ENCODE peak calls at places on chromosomes 12 and 14, in four cellular contexts. S is IMR-90, J is MM.1S, L is brain microvascular endothelial cell. O is an unnamed sample. For H3K27me3, the result is how much of the 10 kb centered on the place peaks cover.

GRCh38 chr14:32200368-32201195 is 1.3 kb upstream of the RNU6-7 start:
- DNase-seq in S (no peak), J (peak), L (no peak), O (no peak)

GRCh38 chr12:57164966-57165365 is 17.5 kb upstream of the LRP1-AS start:
- DNase-seq in L (peak), J (no peak), S (peak), O (no peak)

GRCh38 chr14:69708586-69709169 is 58.3 kb upstream of the SRSF5 start:
- DNase-seq in S (no peak), L (no peak), J (no peak), O (no peak)

GRCh38 chr12:126353604-126354003 is 1288.4 kb downstream of the AACS start:
- DNase-seq in S (no peak), L (no peak), J (no peak), O (no peak)

GRCh38 chr12:8698132-8698829 is 490 bp downstream of the RIMKLB start:
- DNase-seq in L (no peak), S (peak), J (no peak), O (no peak)

GRCh38 chr12:53187145-53187899 is 6.6 kb upstream of the CSAD start:
- DNase-seq in S (no peak), L (no peak), J (no peak), O (no peak)

GRCh38 chr14:36271939-36272907 is 48.2 kb downstream of the MBIP start:
- DNase-seq in S (peak), J (no peak), L (no peak), O (no peak)

GRCh38 chr12:100826323-100826722 is 31.7 kb downstream of the ANO4 start:
- DNase-seq in J (peak), L (peak), S (peak), O (no peak)

GRCh38 chr12:122206976-122207375 is 3.5 kb downstream of the B3GNT4 start:
- DNase-seq in S (no peak), J (no peak), L (no peak), O (no peak)

GRCh38 chr12:92122941-92123779 is 22.5 kb downstream of the BTG1 start:
- DNase-seq in S (no peak), L (no peak), J (peak), O (no peak)

GRCh38 chr12:100031821-100032220 is 47.1 kb upstream of the ANKS1B start:
- DNase-seq in L (no peak), J (no peak), S (no peak), O (no peak)

GRCh38 chr14:105853907-105854599 is 327.7 kb downstream of the TMEM121 start:
- DNase-seq in S (no peak), L (no peak), J (no peak), O (no peak)

GRCh38 chr12:53807322-53807721 is 55.5 kb upstream of the CISTR start:
- DNase-seq in L (no peak), J (no peak), S (no peak), O (no peak)

GRCh38 chr12:50387972-50388478 is 8.4 kb downstream of the FAM186A start:
- DNase-seq in L (no peak), S (no peak), J (no peak), O (no peak)

GRCh38 chr14:96482986-96483385 is 19.2 kb upstream of the PAPOLA start:
- DNase-seq in S (no peak), J (no peak), L (no peak), O (no peak)

GRCh38 chr12:9120487-9121184 is 4.9 kb upstream of the A2M start:
- DNase-seq in L (no peak), S (no peak), J (no peak), O (no peak)

GRCh38 chr14:29242755-29243340 is 476.3 kb downstream of the FOXG1 start:
- DNase-seq in J (no peak), L (no peak), S (peak), O (no peak)

GRCh38 chr12:105083551-105084105 is 630 bp downstream of the ALDH1L2 start:
- DNase-seq in L (peak), S (peak), J (peak), O (no peak)

GRCh38 chr14:98633380-98633779 is 638.6 kb downstream of the BCL11B start:
- DNase-seq in L (no peak), J (no peak), S (no peak), O (no peak)

GRCh38 chr12:57215668-57216013 is 953 bp upstream of the NXPH4 start:
- DNase-seq in S (peak), L (no peak), J (no peak), O (no peak)

GRCh38 chr12:55700255-55701018 is 7.3 kb downstream of the ITGA7 start:
- DNase-seq in S (peak), J (no peak), L (no peak), O (no peak)

GRCh38 chr12:102769323-102769916 is 147.6 kb downstream of the PAH start:
- DNase-seq in J (peak), S (peak), L (peak), O (no peak)

GRCh38 chr14:78902010-78902623 is 731.9 kb downstream of the NRXN3 start:
- DNase-seq in S (peak), L (peak), J (peak), O (no peak)

GRCh38 chr12:51419473-51420228 is 5.0 kb upstream of the SLC4A8 start:
- DNase-seq in S (no peak), J (no peak), L (no peak), O (no peak)

GRCh38 chr12:130222519-130223255 is 60.4 kb downstream of the FZD10 start:
- DNase-seq in L (no peak), J (no peak), S (no peak), O (no peak)

GRCh38 chr14:99686557-99687283 is 2.6 kb downstream of the CYP46A1 start:
- DNase-seq in S (no peak), L (no peak), J (no peak), O (no peak)

GRCh38 chr12:121033625-121034349 is 5.3 kb downstream of the OASL start:
- DNase-seq in J (no peak), S (no peak), L (no peak), O (peak)
- H3K27me3 ChIP-seq in J (under half), S (under half), L (under half), O (under half)

DNA sequence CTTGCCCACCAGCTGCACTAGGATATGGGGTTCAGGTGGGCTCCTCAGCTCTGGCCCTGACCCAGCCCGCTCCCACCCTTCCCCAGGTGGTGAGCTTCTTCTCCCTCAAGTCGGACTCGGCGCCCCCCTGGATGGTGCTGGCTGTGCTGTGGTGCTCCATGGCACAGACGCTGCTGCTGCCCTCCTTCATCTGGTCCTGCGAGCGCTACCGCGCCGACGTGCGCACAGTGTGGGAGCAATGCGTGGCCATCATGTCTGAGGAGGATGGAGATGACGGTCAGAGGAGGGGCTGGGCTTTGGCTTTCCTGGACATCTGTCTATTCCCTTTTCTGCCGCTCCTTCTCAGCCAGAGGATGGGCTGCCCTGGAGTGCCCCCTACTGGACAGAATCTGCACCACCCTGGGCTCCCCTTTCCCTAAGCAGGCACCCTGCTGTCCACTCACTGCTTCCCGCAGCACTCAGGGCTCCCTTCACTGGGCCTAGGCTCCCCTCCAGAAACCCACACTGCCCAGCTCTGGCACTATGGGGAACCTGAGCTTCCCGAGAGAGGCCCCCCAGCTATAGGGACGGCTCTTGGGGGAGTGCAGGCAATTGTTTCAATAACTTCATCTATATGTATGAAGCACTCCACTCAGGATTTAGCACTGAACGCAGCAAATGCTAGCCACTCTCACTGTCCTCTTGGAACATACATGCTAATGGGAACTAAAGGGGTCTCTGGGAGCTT is 2.6 kb upstream of the P3H3 start:
- DNase-seq in J (peak), S (peak), L (peak), O (no peak)
- H3K27me3 ChIP-seq in J (half or more), S (under half), L (under half), O (under half)

GRCh38 chr12:27966870-27967269 is 5.7 kb downstream of the PTHLH start:
- DNase-seq in J (no peak), S (peak), L (peak), O (peak)
- H3K27me3 ChIP-seq in J (under half), S (under half), L (under half), O (under half)

DNA sequence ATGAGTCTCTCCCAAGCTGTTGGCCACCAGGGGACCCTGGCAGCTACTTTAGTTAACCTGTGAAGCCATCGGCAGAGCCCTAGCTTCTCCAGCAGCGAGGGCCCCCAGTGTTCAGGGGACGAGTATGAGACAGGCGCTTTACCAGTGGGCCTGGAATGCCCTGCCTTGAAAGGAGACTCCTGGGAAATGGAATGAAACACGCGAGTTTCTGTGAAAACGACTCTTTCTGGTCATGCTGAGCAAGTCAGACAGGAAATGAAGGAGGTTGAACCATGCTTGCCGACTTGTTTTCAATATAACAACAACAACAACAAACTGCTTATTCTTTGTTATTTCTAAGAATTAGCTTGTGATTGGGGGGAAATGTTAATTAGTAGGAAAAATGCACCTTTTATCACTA is 42.9 kb downstream of the SFSWAP start:
- DNase-seq in S (no peak), L (no peak), J (no peak), O (no peak)
- H3K27me3 ChIP-seq in S (under half), L (under half), J (under half), O (under half)

GRCh38 chr12:120642806-120643205 is 2.4 kb downstream of the CABP1 start:
- DNase-seq in S (peak), L (no peak), J (no peak), O (no peak)
- H3K27me3 ChIP-seq in S (half or more), L (under half), J (under half), O (under half)

GRCh38 chr12:2639020-2639298 is 155.8 kb upstream of the FKBP4 start:
- DNase-seq in L (no peak), J (no peak), S (no peak), O (no peak)
- H3K27me3 ChIP-seq in L (under half), J (under half), S (under half), O (under half)

GRCh38 chr12:2248087-2248900 is 195.5 kb downstream of the CACNA1C start:
- DNase-seq in J (no peak), S (peak), L (no peak), O (no peak)
- H3K27me3 ChIP-seq in J (under half), S (under half), L (under half), O (under half)

O was measured in kidney epithelial cell.